ENCODE peak calls at places on chromosomes 2 and 18, in eight cellular contexts. G is Panc1, H is sigmoid colon, Q is upper lobe of left lung, C is SK-N-MC, B is prostate gland, Y is H1, S is GM23338. T is an unnamed sample.

GRCh38 chr2:138000796-138001195 is 36.5 kb downstream of the HNMT start:
- DNase-seq in G (no peak), C (no peak), H (no peak), B (no peak), Y (no peak), Q (no peak), S (no peak), T (no peak)

GRCh38 chr2:9950521-9951271 is 797 bp upstream of the GRHL1 start:
- DNase-seq in S (peak; percentile 60), G (no peak), H (peak; percentile 75), Q (peak; percentile 91), Y (peak; percentile 65), B (no peak), C (no peak), T (peak; percentile 63)

GRCh38 chr18:27780061-27780740 is 396.7 kb downstream of the CDH2 start:
- DNase-seq in B (no peak), H (no peak), S (no peak), G (no peak), Q (no peak), C (no peak), Y (no peak), T (no peak)

GRCh38 chr2:241161646-241162281 is 11.5 kb downstream of the PPP1R7 start:
- DNase-seq in S (no peak), G (no peak), C (no peak), B (peak; percentile 59), Y (no peak), H (peak; percentile 93), Q (no peak), T (no peak)

GRCh38 chr2:215003001-215003400 is 135.4 kb downstream of the ABCA12 start:
- DNase-seq in Q (no peak), H (no peak), Y (no peak), C (no peak), S (peak; percentile 60), G (no peak), B (no peak), T (no peak)

GRCh38 chr2:61151434-61151833 is 10.6 kb upstream of the C2orf74 start:
- DNase-seq in C (no peak), G (no peak), Q (no peak), Y (no peak), B (no peak), H (no peak), S (no peak), T (no peak)

GRCh38 chr2:96692094-96692971 is 47.5 kb downstream of the LMAN2L start:
- DNase-seq in S (no peak), Y (no peak), G (no peak), Q (no peak), H (peak; percentile 50), B (no peak), C (no peak), T (no peak)

GRCh38 chr18:49399003-49399402 is 61.4 kb downstream of the DYM start:
- DNase-seq in C (peak; percentile 64), H (peak; percentile 69), S (no peak), B (no peak), G (no peak), Q (no peak), Y (no peak), T (no peak)

GRCh38 chr2:178306351-178307073 is 112.2 kb downstream of the OSBPL6 start:
- DNase-seq in Q (no peak), S (peak; percentile 84), B (peak; percentile 26), Y (peak; percentile 72), H (no peak), G (peak; percentile 38), C (no peak), T (peak; percentile 10)

GRCh38 chr18:34971313-34971712 is 69.9 kb upstream of the MAPRE2 start:
- DNase-seq in H (no peak), S (no peak), Q (no peak), G (no peak), Y (no peak), C (no peak), B (no peak), T (no peak)

GRCh38 chr2:190791347-190791982 is 89.2 kb upstream of the GLS start:
- DNase-seq in H (no peak), G (no peak), C (no peak), Q (no peak), Y (no peak), S (no peak), B (no peak), T (no peak)

GRCh38 chr2:18178736-18179349 is 300.4 kb downstream of the KCNS3 start:
- DNase-seq in G (peak; percentile 25), S (peak; percentile 88), Y (peak; percentile 63), Q (no peak), H (no peak), B (peak; percentile 8), C (peak; percentile 24), T (peak; percentile 3)

GRCh38 chr18:63119647-63120046 is 199.9 kb downstream of the BCL2 start:
- DNase-seq in C (no peak), B (peak; percentile 20), Q (no peak), H (no peak), S (peak; percentile 66), G (no peak), Y (no peak), T (no peak)

GRCh38 chr2:222568866-222569265 is 87.0 kb downstream of the FARSB start:
- DNase-seq in Q (no peak), Y (no peak), G (no peak), H (peak; percentile 85), S (peak; percentile 32), B (peak; percentile 74), C (no peak), T (no peak)

DNA sequence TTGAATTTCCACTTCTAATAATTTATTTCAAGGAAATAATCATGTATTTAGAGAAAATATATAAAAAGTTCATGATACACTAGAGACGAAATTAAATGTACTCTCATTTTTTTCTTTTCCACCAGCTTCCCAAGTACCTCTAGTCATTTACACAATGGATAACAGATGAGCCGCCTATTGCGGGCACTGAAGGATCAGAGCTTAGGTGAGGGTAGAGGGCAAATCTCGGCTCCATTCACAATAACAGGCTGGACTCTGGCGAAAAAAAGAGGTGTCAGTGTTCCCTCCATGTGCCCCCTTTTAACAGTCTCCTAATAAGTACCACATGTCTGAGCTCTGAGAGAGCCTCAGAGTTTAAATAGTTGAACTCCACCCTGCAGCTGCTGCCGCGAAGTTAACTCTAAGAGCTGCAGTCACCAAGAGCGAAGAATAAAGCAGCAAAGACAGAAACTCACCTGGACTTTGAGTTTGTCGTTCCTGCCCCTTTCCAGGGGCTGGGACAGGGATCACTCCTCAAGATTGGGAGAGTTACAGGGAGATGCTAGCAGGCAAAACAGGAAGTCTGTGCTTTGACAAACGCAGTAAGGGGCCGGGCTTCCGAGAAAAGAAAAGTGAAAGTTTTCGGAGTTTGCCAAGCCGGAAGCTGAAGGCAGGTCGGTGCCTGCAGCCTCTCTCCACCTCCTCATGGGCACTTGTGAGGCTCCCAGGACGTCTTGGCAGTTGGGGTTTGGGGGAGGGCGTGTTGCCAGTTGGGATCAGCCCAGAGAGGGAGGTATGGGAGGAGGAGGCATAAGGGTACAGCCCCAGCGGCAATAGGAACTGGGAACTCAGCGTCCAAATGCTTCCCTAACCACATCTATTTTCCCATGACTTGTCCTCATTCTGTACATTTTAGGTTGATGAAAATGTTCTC is at the start of gene SP110:
- DNase-seq in Y (peak; percentile 73), G (peak; percentile 56), Q (no peak), H (peak; percentile 89), C (peak; percentile 32), B (peak; percentile 92), S (peak; percentile 81), T (peak; percentile 40)
- TF ChIP-seq POLR2AphosphoS5 in Y (no peak), G (peak; percentile 64), Q (peak; percentile 82), H (peak; percentile 67), C (peak; percentile 74), B (peak; percentile 88), S (no peak), T (peak; percentile 86)

DNA sequence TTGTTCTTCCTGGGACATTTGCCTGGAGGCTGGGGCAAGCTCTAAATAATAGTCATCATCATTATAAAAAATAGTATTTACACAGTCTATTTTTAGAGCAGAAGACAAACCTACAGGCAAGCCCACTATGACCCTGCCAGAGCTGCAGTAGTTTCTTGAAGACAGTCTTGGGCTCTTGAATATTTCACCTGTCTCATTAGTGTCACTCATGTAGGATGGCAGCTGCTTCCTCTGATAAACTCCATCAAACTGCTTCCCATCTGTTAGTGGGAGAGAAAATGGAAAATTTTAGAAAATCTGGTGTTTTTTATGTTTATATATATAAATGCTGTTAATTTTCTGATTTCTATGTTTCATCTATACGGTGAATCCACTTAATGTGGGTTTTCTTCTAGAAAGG is 8.5 kb upstream of the CYRIA start:
- DNase-seq in S (no peak), Y (no peak), G (no peak), H (no peak), B (no peak), C (no peak), Q (no peak), T (no peak)
- TF ChIP-seq POLR2AphosphoS5 in S (no peak), Y (no peak), G (no peak), H (no peak), B (no peak), C (no peak), Q (no peak), T (no peak)

DNA sequence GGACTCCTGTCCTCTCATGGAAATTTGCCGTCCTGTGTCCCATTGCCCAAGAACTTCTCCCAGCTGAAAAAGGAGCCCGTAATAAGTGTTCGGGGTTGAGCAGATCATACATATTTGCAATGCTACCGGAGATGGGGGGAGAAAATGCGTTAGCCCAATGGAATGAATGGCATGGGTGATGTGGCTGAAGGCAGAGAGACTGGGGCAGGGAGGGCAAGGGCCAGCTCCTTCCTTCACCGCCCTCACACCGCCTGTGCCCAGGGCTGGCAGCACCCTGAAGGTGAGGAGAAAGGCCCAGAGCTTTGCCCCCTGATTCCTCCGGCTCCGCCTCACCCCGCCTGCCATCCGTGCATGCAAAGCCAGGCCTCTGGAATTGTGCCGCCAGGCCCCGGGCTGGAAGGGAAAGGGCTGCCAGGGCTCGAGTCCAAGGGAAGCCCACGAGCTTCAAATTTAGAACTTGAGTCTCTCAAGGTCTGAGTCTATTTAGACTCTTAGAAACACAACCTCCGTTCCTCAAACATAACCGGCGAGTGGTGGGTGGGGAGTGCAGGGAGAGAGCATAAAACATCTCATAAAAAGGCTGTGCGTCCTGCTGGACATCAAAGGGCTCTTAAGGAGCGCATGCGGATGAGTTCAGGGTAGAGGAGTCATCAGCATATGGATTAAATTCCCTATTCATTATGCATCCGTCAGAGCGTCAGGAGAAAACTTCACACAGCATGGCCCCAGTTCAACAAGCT is 121.8 kb upstream of the GLI2 start:
- DNase-seq in Q (no peak), Y (no peak), S (no peak), B (no peak), H (no peak), G (no peak), C (no peak), T (no peak)
- TF ChIP-seq POLR2AphosphoS5 in Q (no peak), Y (no peak), S (no peak), B (no peak), H (no peak), G (no peak), C (no peak), T (no peak)

DNA sequence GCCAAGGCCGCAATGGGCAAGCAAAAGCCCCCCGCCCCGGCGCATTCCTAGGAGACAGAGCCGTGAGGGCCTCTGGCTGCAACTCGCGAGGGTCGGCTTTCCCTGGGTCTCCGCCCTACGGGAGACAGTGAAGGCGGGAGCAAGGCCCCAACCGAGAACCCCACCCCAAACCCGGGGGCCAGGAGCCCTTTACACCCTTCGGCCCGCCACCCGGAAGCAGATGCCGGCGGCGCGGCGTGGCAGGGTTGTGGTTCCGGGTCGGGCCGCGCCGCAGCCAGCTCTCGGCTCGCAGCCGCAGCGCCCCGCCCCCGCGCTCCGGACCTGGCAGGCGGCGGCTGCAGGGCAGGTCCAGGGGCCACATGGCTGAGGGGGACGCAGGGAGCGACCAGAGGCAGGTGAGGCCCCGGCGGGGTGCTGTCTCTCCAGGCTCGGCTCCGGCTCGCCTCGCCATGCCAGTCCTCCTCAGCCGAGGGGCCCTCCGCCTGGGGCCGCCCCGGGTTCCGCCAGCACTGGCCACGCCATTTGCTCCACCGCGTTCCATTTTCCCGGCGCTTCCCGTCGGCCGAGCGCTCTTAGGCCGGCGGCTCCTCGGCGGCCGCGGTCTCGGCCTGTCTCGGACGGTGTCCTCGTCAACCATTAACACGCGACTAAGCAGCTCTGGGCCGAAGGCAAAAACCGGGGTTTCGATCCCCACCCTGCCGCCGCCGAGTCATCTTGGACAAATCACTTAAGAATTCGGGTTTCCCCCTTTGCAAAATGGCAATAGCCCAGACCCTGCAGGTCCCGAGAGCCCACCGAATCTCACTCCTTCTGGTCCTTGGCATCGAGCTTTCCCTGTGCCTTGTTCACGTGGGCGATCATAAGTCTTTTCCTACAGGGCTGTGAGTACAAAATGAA is at the start of gene IMPACT:
- DNase-seq in G (no peak), Y (peak; percentile 95), H (peak; percentile 89), C (no peak), Q (peak; percentile 98), S (peak; percentile 97), B (peak; percentile 58), T (peak; percentile 39)
- TF ChIP-seq POLR2AphosphoS5 in G (peak; percentile 88), Y (peak; percentile 95), H (peak; percentile 49), C (peak; percentile 70), Q (peak; percentile 50), S (peak; percentile 88), B (no peak), T (no peak)

T was measured in GM12892.